ENCODE peak calls at places on chromosome 21, in four cellular contexts. Y is mucosa of descending colon; E is mammary epithelial cell; O is CD8-positive, alpha-beta memory T cell. C is an unnamed sample.

GRCh38 chr21:15966216-15966615 is 236.4 kb downstream of the USP25 start:
- DNase-seq in Y (no peak), E (no peak), O (no peak), C (no peak)

GRCh38 chr21:20739421-20739820 is 258.8 kb upstream of the NCAM2 start:
- DNase-seq in Y (no peak), E (no peak), O (no peak), C (peak)

GRCh38 chr21:23899561-23899960 is 1707.7 kb downstream of the MRPL39 start:
- DNase-seq in Y (no peak), E (no peak), O (no peak), C (no peak)

GRCh38 chr21:34989337-34990151 is 59.6 kb downstream of the RUNX1 start:
- DNase-seq in Y (no peak), E (peak), O (no peak), C (no peak)

GRCh38 chr21:42609806-42610205 is 43.6 kb upstream of the PDE9A start:
- DNase-seq in Y (no peak), E (peak), O (no peak), C (no peak)

GRCh38 chr21:14500873-14501272 is 45.2 kb downstream of the SAMSN1 start:
- DNase-seq in Y (no peak), E (no peak), O (no peak), C (no peak)

GRCh38 chr21:34845521-34846213 is 176.9 kb downstream of the CLIC6 start:
- DNase-seq in Y (no peak), E (peak), O (peak), C (no peak)

GRCh38 chr21:23950344-23950743 is 1656.9 kb downstream of the MRPL39 start:
- DNase-seq in Y (no peak), E (no peak), O (no peak), C (peak)

GRCh38 chr21:25572895-25573310 is 34.4 kb downstream of the MRPL39 start:
- DNase-seq in Y (no peak), E (no peak), O (no peak), C (peak)

GRCh38 chr21:31875424-31876097 is 2.7 kb downstream of the HUNK start:
- DNase-seq in Y (no peak), E (no peak), O (no peak), C (no peak)

GRCh38 chr21:36466061-36466511 is 13.8 kb downstream of the CLDN14 start:
- DNase-seq in Y (no peak), E (no peak), O (no peak), C (no peak)

GRCh38 chr21:36504067-36505058 is 24.4 kb upstream of the CLDN14 start:
- DNase-seq in Y (no peak), E (peak), O (no peak), C (peak)

GRCh38 chr21:31730687-31731111 is 1.2 kb downstream of the SCAF4 start:
- DNase-seq in Y (no peak), E (peak), O (no peak), C (no peak)

GRCh38 chr21:30434033-30434631 is 4.1 kb downstream of the KRTAP13-4 start:
- DNase-seq in Y (no peak), E (peak), O (no peak), C (peak)

GRCh38 chr21:36509966-36510742 is 30.2 kb upstream of the CLDN14 start:
- DNase-seq in Y (no peak), E (peak), O (no peak), C (no peak)

GRCh38 chr21:44898851-44899767 is 21.6 kb downstream of the ITGB2 start:
- DNase-seq in Y (peak), E (no peak), O (peak), C (no peak)

GRCh38 chr21:21851657-21852056 is 853.4 kb downstream of the NCAM2 start:
- DNase-seq in Y (no peak), E (no peak), O (no peak), C (no peak)

GRCh38 chr21:31557956-31558838 is 101.3 kb upstream of the SOD1 start:
- DNase-seq in Y (no peak), E (peak), O (no peak), C (no peak)

GRCh38 chr21:20353351-20353750 is 644.9 kb upstream of the NCAM2 start:
- DNase-seq in Y (no peak), E (no peak), O (no peak), C (no peak)

GRCh38 chr21:38912355-38912619 is 106.6 kb downstream of the ETS2 start:
- DNase-seq in Y (no peak), E (no peak), O (no peak), C (no peak)

GRCh38 chr21:38913120-38913975 is 107.6 kb downstream of the ETS2 start:
- DNase-seq in Y (peak), E (peak), O (no peak), C (no peak)

GRCh38 chr21:38911523-38912354 is 106.0 kb downstream of the ETS2 start:
- DNase-seq in Y (no peak), E (no peak), O (no peak), C (no peak)

GRCh38 chr21:38914071-38914491 is 108.4 kb downstream of the ETS2 start:
- DNase-seq in Y (no peak), E (no peak), O (no peak), C (no peak)

DNA sequence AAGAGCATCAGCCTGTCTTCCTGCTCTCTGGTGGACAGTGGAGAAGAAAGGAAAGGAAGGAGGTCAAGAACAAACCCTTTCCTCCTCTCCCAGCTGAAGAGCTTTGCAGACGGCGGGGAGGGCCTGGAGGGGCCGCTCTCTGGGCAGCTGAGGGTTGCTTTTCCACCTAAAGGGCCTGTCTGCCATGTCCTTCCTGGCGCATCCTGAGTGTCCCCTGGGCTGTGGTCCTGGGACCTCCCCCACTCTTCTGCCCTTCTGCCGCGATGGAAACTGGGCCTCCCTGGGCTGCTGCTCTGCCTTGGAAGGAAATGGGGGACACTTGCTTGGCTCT is 107.0 kb downstream of the ETS2 start:
- DNase-seq in Y (no peak), E (no peak), O (no peak), C (no peak)
- H3K4me3 ChIP-seq in Y (no peak), E (no peak), O (no peak), C (no peak)

DNA sequence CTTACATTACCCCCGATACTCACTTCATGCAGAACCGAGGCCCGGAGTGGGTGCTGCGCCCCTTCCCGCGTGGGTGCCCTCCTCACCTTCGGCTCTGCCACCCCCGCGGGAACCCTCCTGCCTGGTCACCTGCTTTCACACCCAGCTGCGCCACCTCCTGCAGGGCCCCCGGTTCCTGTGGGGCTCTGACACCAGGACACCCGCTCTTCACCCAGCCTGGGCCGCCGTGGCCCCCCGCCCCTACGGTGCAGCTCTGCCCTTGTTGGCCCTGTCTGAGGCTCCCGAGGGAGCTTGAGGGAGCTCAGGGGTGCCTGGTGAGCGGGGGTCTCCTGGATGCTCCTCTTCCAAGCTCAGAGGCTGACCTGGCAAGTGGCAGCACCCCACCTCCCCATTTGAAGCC is 19.0 kb downstream of the RRP1 start:
- DNase-seq in Y (no peak), E (no peak), O (no peak), C (no peak)
- H3K4me3 ChIP-seq in Y (no peak), E (no peak), O (no peak), C (no peak)

GRCh38 chr21:28447453-28447852 is 545.2 kb downstream of the LTN1 start:
- DNase-seq in Y (no peak), E (peak), O (no peak), C (no peak)

GRCh38 chr21:28442624-28443023 is 550.1 kb downstream of the LTN1 start:
- DNase-seq in Y (no peak), E (peak), O (no peak), C (no peak)

GRCh38 chr21:28444131-28444530 is 548.5 kb downstream of the LTN1 start:
- DNase-seq in Y (no peak), E (no peak), O (no peak), C (no peak)

GRCh38 chr21:28444567-28444966 is 548.1 kb downstream of the LTN1 start:
- DNase-seq in Y (no peak), E (no peak), O (no peak), C (no peak)

GRCh38 chr21:28445081-28445830 is 547.4 kb downstream of the LTN1 start:
- DNase-seq in Y (no peak), E (peak), O (no peak), C (no peak)
- H3K4me3 ChIP-seq in Y (no peak), E (no peak), O (no peak), C (no peak)

DNA sequence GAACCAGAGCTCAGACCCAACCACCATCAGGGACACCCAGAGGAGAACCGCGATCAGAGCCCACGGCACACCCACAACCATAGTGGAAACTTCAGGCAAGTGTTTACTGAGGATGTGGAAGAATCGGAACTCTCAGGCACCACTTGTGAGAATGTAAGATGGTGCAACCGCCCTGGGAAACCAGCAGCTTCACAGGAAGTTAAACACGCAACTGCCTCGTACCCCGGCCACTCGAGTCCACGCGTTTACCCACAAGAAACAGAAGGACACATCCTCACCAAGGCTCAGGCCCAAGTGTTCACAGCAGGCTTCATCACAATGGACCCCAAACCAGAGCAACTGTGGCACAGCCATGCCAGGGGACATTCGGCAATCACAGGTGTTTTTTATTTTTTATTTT is 51.4 kb upstream of the COL6A2 start:
- DNase-seq in Y (no peak), E (no peak), O (no peak), C (peak)
- H3K4me3 ChIP-seq in Y (no peak), E (no peak), O (no peak), C (no peak)

DNA sequence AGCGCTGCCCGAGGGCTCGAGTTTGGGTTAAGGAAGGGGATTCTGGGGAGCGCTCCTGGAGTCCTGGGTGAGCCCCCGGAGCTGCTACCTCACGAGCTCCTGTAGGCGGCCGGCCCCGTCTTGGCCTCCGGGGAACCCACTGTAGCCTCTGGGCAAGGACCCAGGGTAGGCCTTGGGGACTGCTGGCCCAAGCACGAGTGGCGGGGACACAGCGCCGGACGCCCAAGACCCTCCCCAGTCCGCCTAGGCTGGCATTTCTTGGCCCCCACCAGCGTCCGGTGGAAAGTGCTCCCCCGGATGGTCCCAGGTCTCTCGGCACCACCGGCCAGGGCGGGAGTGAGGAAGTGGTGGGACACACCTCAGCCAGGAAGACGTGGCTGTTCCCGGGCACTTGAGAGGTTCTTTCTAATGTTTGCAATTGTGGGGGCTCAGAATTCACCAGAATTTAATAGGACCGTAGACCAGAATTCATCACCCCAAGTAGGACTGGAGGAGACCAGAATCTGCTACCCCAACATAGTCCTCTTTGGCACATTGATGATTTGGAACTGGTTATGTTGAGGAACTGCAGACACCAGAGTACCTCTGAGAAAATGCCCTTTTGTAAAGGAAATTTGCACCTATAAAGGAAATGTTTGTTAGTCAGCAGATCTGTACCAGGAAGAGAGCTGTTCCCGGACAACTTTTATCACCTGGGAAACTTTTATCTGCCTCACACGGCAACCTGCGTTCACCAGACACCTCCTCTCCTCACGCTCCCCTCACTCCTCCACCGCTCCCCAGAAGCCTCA is 652 bp upstream of the TMPRSS2 start:
- DNase-seq in Y (no peak), E (no peak), O (no peak), C (no peak)
- H3K4me3 ChIP-seq in Y (peak), E (no peak), O (no peak), C (no peak)

DNA sequence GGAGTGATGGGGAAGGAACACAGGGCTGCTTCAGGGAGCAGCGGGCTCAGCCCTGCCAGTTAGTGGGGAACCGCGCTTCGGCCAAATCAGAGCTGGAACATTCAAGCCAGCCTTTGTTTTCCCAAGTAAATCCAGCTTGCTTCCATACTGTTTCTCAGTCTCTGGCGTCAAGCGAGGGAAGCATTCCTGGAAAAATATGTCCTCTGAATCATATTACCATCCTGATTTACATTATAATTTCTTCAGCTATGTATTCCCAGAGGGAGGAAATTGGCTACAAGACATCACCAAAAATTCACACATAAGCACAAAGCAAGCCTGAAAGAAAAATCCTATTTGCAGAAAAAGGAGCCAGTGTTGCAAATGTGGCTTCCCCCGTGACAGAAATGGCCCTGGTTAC is 233.3 kb downstream of the KCNJ6 start:
- DNase-seq in Y (no peak), E (no peak), O (no peak), C (no peak)
- H3K4me3 ChIP-seq in Y (no peak), E (no peak), O (no peak), C (no peak)

C was measured in Jurkat, Clone E6-1.